ENCODE peak calls at places on chromosomes 2 and 18, in four cellular contexts. O is GM23248, E is neural progenitor cell, F is DND-41. A is an unnamed sample.
A peak's percentile ranks its signal among the peaks of the same experiment; 100 is the strongest.

GRCh38 chr2:26784570-26785234 is 1.2 kb upstream of the CENPA start:
- DNase-seq in O (no peak), E (no peak), F (no peak), A (peak; percentile 25)

GRCh38 chr18:27276886-27277285 is 91.8 kb upstream of the CHST9 start:
- DNase-seq in O (no peak), E (no peak), F (no peak), A (no peak)

GRCh38 chr2:239791727-239792648 is 233.2 kb downstream of the NDUFA10 start:
- DNase-seq in O (no peak), E (no peak), F (no peak), A (no peak)

GRCh38 chr18:63317982-63318881 is 1.3 kb downstream of the BCL2 start:
- DNase-seq in O (peak; percentile 47), E (peak; percentile 78), F (peak; percentile 74), A (no peak)

GRCh38 chr2:42238644-42239288 is 69.6 kb downstream of the EML4 start:
- DNase-seq in O (peak; percentile 22), E (peak; percentile 50), F (peak; percentile 44), A (peak; percentile 61)

GRCh38 chr2:237695201-237695780 is 67.9 kb downstream of the LRRFIP1 start:
- DNase-seq in O (peak; percentile 95), E (no peak), F (peak; percentile 56), A (no peak)

GRCh38 chr2:54606393-54606973 is 117.0 kb upstream of the EML6 start:
- DNase-seq in O (peak; percentile 63), E (no peak), F (no peak), A (no peak)

GRCh38 chr18:74268933-74269620 is 22.7 kb downstream of the CYB5A start:
- DNase-seq in O (no peak), E (no peak), F (no peak), A (no peak)

GRCh38 chr2:219441451-219442205 is 7.0 kb downstream of the SPEG start:
- DNase-seq in O (peak; percentile 87), E (peak; percentile 77), F (peak; percentile 83), A (peak; percentile 68)

GRCh38 chr2:103161456-103162289 is 399.8 kb downstream of the TMEM182 start:
- DNase-seq in O (peak; percentile 75), E (peak; percentile 79), F (peak; percentile 21), A (peak; percentile 42)

GRCh38 chr2:230129343-230129742 is 60.6 kb upstream of the SLC16A14 start:
- DNase-seq in O (peak; percentile 5), E (no peak), F (no peak), A (no peak)

GRCh38 chr2:241894056-241894641 is 24.6 kb downstream of the RTP5 start:
- DNase-seq in O (no peak), E (no peak), F (no peak), A (no peak)

GRCh38 chr2:111534816-111535803 is 348.9 kb downstream of the ANAPC1 start:
- DNase-seq in O (peak; percentile 72), E (peak; percentile 46), F (no peak), A (peak; percentile 32)

GRCh38 chr2:159175182-159175581 is 111.3 kb downstream of the WDSUB1 start:
- DNase-seq in O (no peak), E (no peak), F (no peak), A (no peak)

GRCh38 chr2:215361211-215361875 is 49.5 kb downstream of the ATIC start:
- DNase-seq in O (peak; percentile 30), E (no peak), F (no peak), A (no peak)

GRCh38 chr18:2994603-2995432 is 18.1 kb downstream of the LPIN2 start:
- DNase-seq in O (no peak), E (no peak), F (no peak), A (no peak)

GRCh38 chr2:144088863-144089262 is 431.1 kb downstream of the ZEB2 start:
- DNase-seq in O (no peak), E (no peak), F (no peak), A (no peak)

GRCh38 chr18:54392621-54393023 is 34.9 kb downstream of the C18orf54 start:
- DNase-seq in O (peak; percentile 63), E (peak; percentile 74), F (no peak), A (no peak)

GRCh38 chr18:42001801-42002200 is 46.8 kb downstream of the PIK3C3 start:
- DNase-seq in O (no peak), E (no peak), F (no peak), A (peak; percentile 0)

GRCh38 chr2:164510895-164511294 is 110.4 kb downstream of the GRB14 start:
- DNase-seq in O (no peak), E (no peak), F (no peak), A (no peak)

GRCh38 chr2:117785740-117786139 is 28.8 kb upstream of the DDX18 start:
- DNase-seq in O (peak; percentile 65), E (peak; percentile 74), F (peak; percentile 45), A (peak; percentile 74)

GRCh38 chr2:55169915-55170314 is 62.2 kb downstream of the CLHC1 start:
- DNase-seq in O (no peak), E (no peak), F (no peak), A (no peak)

GRCh38 chr2:97645112-97645699 is 656 bp upstream of the COX5B start:
- DNase-seq in O (peak; percentile 36), E (peak; percentile 43), F (no peak), A (peak; percentile 24)

GRCh38 chr2:19868705-19869550 is 32.9 kb downstream of the TTC32 start:
- DNase-seq in O (peak; percentile 72), E (peak; percentile 62), F (no peak), A (no peak)

GRCh38 chr2:11873766-11874165 is 127.3 kb downstream of the LPIN1 start:
- DNase-seq in O (peak; percentile 31), E (no peak), F (no peak), A (no peak)

GRCh38 chr2:146124741-146125140 is 1604.8 kb upstream of the ZEB2 start:
- DNase-seq in O (peak; percentile 48), E (no peak), F (no peak), A (no peak)

GRCh38 chr2:105055613-105056012 is 17.7 kb downstream of the MRPS9 start:
- DNase-seq in O (peak; percentile 9), E (no peak), F (no peak), A (no peak)

GRCh38 chr2:224412064-224412921 is 10.4 kb upstream of the FAM124B start:
- DNase-seq in O (peak; percentile 84), E (no peak), F (no peak), A (peak; percentile 72)

GRCh38 chr18:77101410-77102245 is 31.0 kb downstream of the MBP start:
- DNase-seq in O (peak; percentile 95), E (no peak), F (peak; percentile 71), A (peak; percentile 11)

GRCh38 chr2:240558229-240558885 is 569 bp upstream of the ANKMY1 start:
- DNase-seq in O (no peak), E (peak; percentile 39), F (no peak), A (no peak)

GRCh38 chr2:85651097-85651496 is 16.9 kb downstream of the SFTPB start:
- DNase-seq in O (no peak), E (no peak), F (no peak), A (no peak)

GRCh38 chr2:149877913-149878312 is 290.3 kb upstream of the MMADHC start:
- DNase-seq in O (peak; percentile 78), E (no peak), F (no peak), A (peak; percentile 14)

GRCh38 chr2:127386246-127386645 is 1.5 kb downstream of the MAP3K2 start:
- DNase-seq in O (peak; percentile 55), E (no peak), F (no peak), A (no peak)

GRCh38 chr2:127381762-127382161 is 6.0 kb downstream of the MAP3K2 start:
- DNase-seq in O (no peak), E (no peak), F (no peak), A (no peak)

GRCh38 chr2:127384529-127384928 is 3.2 kb downstream of the MAP3K2 start:
- DNase-seq in O (no peak), E (no peak), F (no peak), A (no peak)

GRCh38 chr2:127379712-127380355 is 7.9 kb downstream of the MAP3K2 start:
- DNase-seq in O (no peak), E (no peak), F (no peak), A (no peak)

GRCh38 chr2:127382836-127383235 is 4.9 kb downstream of the MAP3K2 start:
- DNase-seq in O (no peak), E (no peak), F (no peak), A (no peak)
- H3K4me1 ChIP-seq in O (peaks cover 34% of the 10 kb centered on the region), E (peaks cover 12% of the 10 kb centered on the region), F (peaks cover 26% of the 10 kb centered on the region), A (peaks cover 9% of the 10 kb centered on the region)

GRCh38 chr2:217824223-217824622 is 178.6 kb downstream of the TNS1 start:
- DNase-seq in O (no peak), E (no peak), F (no peak), A (no peak)

GRCh38 chr2:217825469-217826235 is 177.1 kb downstream of the TNS1 start:
- DNase-seq in O (no peak), E (no peak), F (no peak), A (no peak)

GRCh38 chr2:217827430-217828201 is 175.2 kb downstream of the TNS1 start:
- DNase-seq in O (peak; percentile 63), E (no peak), F (no peak), A (no peak)

GRCh38 chr2:217828336-217828735 is 174.5 kb downstream of the TNS1 start:
- DNase-seq in O (no peak), E (no peak), F (no peak), A (no peak)

DNA sequence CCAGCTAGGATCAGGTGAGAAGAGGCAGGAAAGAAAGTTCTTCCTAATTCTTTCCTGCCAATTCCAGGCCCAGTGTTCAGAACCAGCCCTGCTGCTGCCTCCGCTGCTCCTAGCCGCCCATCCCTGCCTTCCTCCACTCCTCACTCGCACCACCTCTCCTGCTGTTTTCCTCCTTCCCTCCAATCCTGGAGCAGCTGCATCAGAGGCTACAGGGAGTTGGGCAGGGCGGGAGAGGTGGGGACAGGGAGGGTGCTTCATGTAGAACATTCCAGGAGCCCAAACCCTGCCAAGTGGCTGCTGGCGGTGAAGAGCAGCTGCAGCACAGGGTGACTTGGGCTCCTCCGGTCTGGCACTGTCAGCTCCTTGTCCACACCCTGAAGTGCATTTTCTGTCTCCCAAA is 176.3 kb downstream of the TNS1 start:
- DNase-seq in O (peak; percentile 39), E (no peak), F (no peak), A (peak; percentile 47)
- H3K4me1 ChIP-seq in O (peaks cover 28% of the 10 kb centered on the region), E (no peaks in the 10 kb centered on the region), F (no peaks in the 10 kb centered on the region), A (peaks cover 5% of the 10 kb centered on the region)

GRCh38 chr2:160363961-160364733 is 129.5 kb downstream of the RBMS1 start:
- DNase-seq in O (peak; percentile 78), E (no peak), F (no peak), A (no peak)

GRCh38 chr2:160365691-160366367 is 127.8 kb downstream of the RBMS1 start:
- DNase-seq in O (peak; percentile 66), E (no peak), F (no peak), A (peak; percentile 73)

GRCh38 chr2:160362521-160362920 is 131.1 kb downstream of the RBMS1 start:
- DNase-seq in O (no peak), E (no peak), F (no peak), A (no peak)

GRCh38 chr2:160360089-160360757 is 133.4 kb downstream of the RBMS1 start:
- DNase-seq in O (no peak), E (no peak), F (no peak), A (no peak)

GRCh38 chr2:160362018-160362417 is 131.6 kb downstream of the RBMS1 start:
- DNase-seq in O (no peak), E (no peak), F (no peak), A (no peak)
- H3K4me1 ChIP-seq in O (peaks cover 95% of the 10 kb centered on the region), E (peaks cover 14% of the 10 kb centered on the region), F (no peaks in the 10 kb centered on the region), A (peaks cover 23% of the 10 kb centered on the region)

GRCh38 chr2:69634197-69634821 is 9.2 kb downstream of the AAK1 start:
- DNase-seq in O (peak; percentile 18), E (no peak), F (no peak), A (no peak)
- H3K4me1 ChIP-seq in O (no peaks in the 10 kb centered on the region), E (peaks cover 24% of the 10 kb centered on the region), F (peaks cover 69% of the 10 kb centered on the region), A (no peaks in the 10 kb centered on the region)

GRCh38 chr2:206232287-206233035 is 42.0 kb upstream of the ZDBF2 start:
- DNase-seq in O (no peak), E (no peak), F (no peak), A (no peak)
- H3K4me1 ChIP-seq in O (no peaks in the 10 kb centered on the region), E (peaks cover 36% of the 10 kb centered on the region), F (no peaks in the 10 kb centered on the region), A (peaks cover 6% of the 10 kb centered on the region)

A was measured in SJCRH30.